ENCODE peak calls at places on chromosomes 3 and 15, in eight cellular contexts. B is thoracic aorta, W is uterus, O is psoas muscle, A is pancreas, U is heart left ventricle, J is right atrium auricular region, Y is left ventricle myocardium inferior. F is an unnamed sample.
A peak's percentile ranks its signal among the peaks of the same experiment; 100 is the strongest.

GRCh38 chr3:36212291-36212690 is 168.0 kb upstream of the STAC start:
- DNase-seq in B (no peak), U (no peak), Y (no peak), J (no peak), O (no peak), W (no peak), A (no peak), F (no peak)

GRCh38 chr15:91348812-91349500 is 248.9 kb downstream of the SV2B start:
- DNase-seq in B (no peak), U (no peak), A (no peak), W (no peak), Y (no peak), J (no peak), O (no peak), F (no peak)

GRCh38 chr3:165643433-165643824 is 193.8 kb downstream of the BCHE start:
- DNase-seq in W (no peak), A (no peak), B (no peak), Y (no peak), J (no peak), U (no peak), O (no peak), F (peak; percentile 6)

GRCh38 chr3:162134571-162134970 is 638.0 kb downstream of the OTOL1 start:
- DNase-seq in Y (no peak), W (no peak), B (no peak), J (no peak), U (no peak), A (no peak), O (no peak), F (no peak)

GRCh38 chr15:100891316-100892012 is 11.8 kb downstream of the ALDH1A3 start:
- DNase-seq in O (no peak), A (no peak), Y (no peak), J (no peak), U (no peak), B (no peak), W (no peak), F (no peak)

GRCh38 chr3:176521531-176522175 is 675.6 kb downstream of the TBL1XR1 start:
- DNase-seq in A (no peak), J (no peak), B (no peak), W (no peak), Y (no peak), U (no peak), O (no peak), F (no peak)

GRCh38 chr3:36944641-36945270 is at the start of gene TRANK1:
- DNase-seq in J (peak; percentile 80), B (peak; percentile 26), O (peak; percentile 67), Y (peak; percentile 63), W (peak; percentile 72), A (peak; percentile 34), U (peak; percentile 77), F (no peak)

GRCh38 chr3:151726016-151726415 is 7.7 kb upstream of the AADACL2 start:
- DNase-seq in B (no peak), A (no peak), O (no peak), J (no peak), U (no peak), Y (no peak), W (no peak), F (no peak)

GRCh38 chr3:3038201-3038991 is 71.8 kb downstream of the IL5RA start:
- DNase-seq in U (no peak), A (no peak), W (no peak), O (no peak), B (no peak), Y (no peak), J (no peak), F (no peak)

GRCh38 chr15:31230630-31231485 is 95.8 kb upstream of the KLF13 start:
- DNase-seq in J (no peak), Y (no peak), A (no peak), O (no peak), U (no peak), B (no peak), W (no peak), F (no peak)

GRCh38 chr3:52831500-52832301 is 1.2 kb upstream of the ITIH4 start:
- DNase-seq in J (peak; percentile 74), O (peak; percentile 80), W (peak; percentile 55), A (no peak), U (peak; percentile 68), B (peak; percentile 70), Y (no peak), F (no peak)

GRCh38 chr3:45939341-45939771 is 3.9 kb upstream of the CXCR6 start:
- DNase-seq in O (no peak), U (peak; percentile 27), W (no peak), B (no peak), J (no peak), A (no peak), Y (no peak), F (no peak)

GRCh38 chr3:45940781-45941365 is 2.4 kb upstream of the CXCR6 start:
- DNase-seq in U (no peak), Y (no peak), B (no peak), A (no peak), O (no peak), J (no peak), W (no peak), F (no peak)

GRCh38 chr3:45938858-45939257 is 4.4 kb upstream of the CXCR6 start:
- DNase-seq in O (peak; percentile 76), U (peak; percentile 69), A (peak; percentile 70), W (peak; percentile 82), J (peak; percentile 93), Y (peak; percentile 73), B (peak; percentile 65), F (peak; percentile 84)

GRCh38 chr3:45942051-45942825 is 1.0 kb upstream of the CXCR6 start:
- DNase-seq in Y (no peak), W (no peak), O (no peak), A (no peak), B (no peak), J (no peak), U (peak; percentile 33), F (no peak)

DNA sequence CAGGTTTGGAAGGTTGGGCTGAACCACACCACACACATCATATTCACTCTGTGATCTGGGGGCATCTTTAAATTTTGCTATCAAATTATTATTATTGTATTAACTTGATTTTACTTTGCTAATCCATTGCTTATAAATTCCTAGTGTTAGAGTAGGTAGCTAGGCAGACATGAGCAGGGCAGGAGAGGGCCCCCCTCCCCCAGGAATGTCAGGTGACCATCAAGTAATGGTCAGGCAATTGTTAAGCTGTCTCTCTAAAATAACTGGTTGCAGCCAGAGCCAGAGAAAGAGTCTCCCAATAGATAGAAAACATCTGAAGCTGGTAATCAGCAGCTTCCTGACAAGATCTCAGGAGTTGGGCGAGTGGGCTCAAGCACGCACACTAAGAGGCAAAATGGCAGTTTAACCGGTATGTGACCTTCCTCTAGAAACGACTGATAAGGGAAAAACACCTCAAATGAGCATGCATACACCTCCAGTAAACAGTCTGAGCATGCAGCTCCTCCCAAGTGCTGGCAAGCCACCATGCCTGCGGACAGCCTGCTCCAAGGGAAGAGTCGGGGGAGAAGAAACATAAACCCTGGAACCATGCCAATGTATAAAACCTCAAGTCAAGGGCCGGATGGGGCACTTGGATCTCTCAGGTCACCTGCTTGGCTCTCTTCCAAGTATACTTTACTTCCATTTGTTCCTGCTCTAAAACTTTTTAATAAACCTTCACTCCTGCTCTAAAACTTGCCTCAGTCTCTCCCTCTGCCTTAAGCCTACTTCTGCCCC is 3.1 kb upstream of the CXCR6 start:
- DNase-seq in J (no peak), Y (no peak), B (no peak), A (no peak), O (no peak), W (no peak), U (peak; percentile 18), F (no peak)
- TF ChIP-seq CTCF in J (no peak), Y (no peak), B (no peak), A (no peak), O (no peak), W (no peak), U (no peak), F (no peak)

DNA sequence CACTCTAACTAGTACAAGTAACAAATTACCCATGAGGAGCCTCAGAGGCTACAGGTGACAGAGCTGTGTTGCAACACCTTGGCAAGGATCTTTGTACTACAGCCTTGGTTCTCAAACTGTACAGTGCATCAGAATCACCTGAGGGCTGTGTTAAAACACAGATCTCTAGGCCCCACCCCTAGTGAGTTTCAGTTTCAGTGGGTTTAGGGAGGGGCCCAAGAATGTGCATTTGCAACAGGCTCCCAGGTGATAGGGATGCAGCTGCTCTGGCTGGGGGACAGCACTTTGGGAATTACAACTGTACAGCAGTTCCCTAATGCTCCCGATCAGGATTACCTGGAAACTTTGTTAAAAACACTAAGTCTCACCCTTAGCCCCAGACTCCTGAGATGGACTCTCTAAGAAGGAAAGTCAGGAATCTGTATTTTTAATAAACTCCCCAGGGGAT is 66.1 kb upstream of the NR2F2 start:
- DNase-seq in W (no peak), U (no peak), Y (no peak), A (no peak), O (no peak), J (no peak), B (no peak), F (no peak)
- H3K27ac ChIP-seq in W (no peak overlapping the region), U (no peak overlapping the region), Y (no peak overlapping the region), A (no peak overlapping the region), O (no peak overlapping the region), J (no peak overlapping the region), B (no peak overlapping the region), F (no peak overlapping the region)

GRCh38 chr15:79769933-79770332 is 126.9 kb downstream of the MTHFS start:
- DNase-seq in Y (no peak), J (no peak), O (no peak), U (no peak), B (no peak), W (no peak), A (no peak), F (no peak)

DNA sequence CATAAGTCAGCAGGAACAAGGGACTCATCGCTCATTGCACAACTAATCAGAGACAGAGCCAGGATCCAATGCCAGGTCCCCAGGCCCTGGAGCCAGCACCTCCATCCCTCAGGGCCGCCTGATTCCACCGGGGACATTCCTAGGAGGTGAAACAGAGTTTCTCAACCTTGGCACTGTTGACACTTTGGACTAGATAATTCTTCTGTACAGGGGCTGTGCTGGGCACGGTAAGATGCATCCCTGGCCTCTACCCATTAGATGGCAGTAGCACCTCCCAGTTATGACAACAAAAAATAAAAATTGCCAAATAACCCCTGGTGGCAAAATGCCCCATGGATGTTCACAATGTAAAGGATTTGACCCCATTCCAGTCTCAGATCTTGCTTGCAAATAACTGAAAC is 127.7 kb downstream of the MTHFS start:
- DNase-seq in O (no peak), W (no peak), J (no peak), Y (no peak), B (no peak), A (no peak), U (no peak), F (no peak)
- TF ChIP-seq CTCF in O (peak; percentile 33), W (no peak), J (peak; percentile 37), Y (peak; percentile 39), B (no peak), A (no peak), U (peak; percentile 32), F (peak; percentile 29)

DNA sequence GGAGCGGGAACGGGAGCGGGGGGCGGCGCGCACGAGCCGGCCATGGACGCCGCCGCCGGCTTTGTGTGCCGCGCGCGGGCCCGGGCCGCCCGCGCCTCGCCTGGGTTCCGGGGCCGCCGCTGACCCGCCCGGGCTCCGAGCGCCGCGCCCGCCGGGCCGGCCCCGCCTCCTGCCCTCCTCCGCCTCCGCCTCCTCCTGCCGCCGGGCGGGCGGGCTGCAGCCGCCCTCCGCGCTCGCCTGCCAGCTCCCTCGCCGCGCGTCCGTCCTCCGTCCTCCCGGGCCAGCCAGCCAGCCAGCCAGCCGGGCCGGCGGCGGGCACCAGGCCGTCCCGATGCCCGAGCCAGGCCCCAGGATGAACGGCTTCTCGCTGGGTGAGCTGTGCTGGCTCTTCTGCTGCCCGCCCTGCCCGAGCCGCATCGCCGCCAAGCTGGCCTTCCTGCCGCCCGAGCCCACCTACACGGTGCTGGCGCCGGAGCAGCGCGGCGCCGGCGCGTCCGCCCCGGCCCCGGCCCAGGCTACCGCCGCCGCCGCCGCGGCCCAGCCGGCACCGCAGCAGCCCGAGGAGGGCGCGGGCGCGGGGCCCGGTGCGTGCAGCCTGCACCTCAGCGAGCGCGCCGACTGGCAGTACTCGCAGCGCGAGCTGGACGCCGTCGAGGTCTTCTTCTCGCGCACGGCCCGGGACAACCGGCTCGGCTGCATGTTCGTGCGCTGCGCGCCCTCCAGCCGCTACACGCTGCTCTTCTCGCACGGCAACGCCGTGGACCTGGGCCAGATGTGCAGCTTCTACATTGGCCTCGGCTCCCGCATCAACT is at the start of gene ABHD17C:
- DNase-seq in A (peak; percentile 77), W (peak; percentile 59), O (peak; percentile 65), Y (peak; percentile 67), B (no peak), U (peak; percentile 84), J (no peak), F (no peak)
- H3K27ac ChIP-seq in A (peak within 1 kb of the TSS; percentile 48), W (peak within 1 kb of the TSS; percentile 88), O (peak within 1 kb of the TSS; percentile 83), Y (peak within 1 kb of the TSS; percentile 92), B (peak within 1 kb of the TSS; percentile 79), U (peak within 1 kb of the TSS; percentile 78), J (peak within 1 kb of the TSS; percentile 77), F (peak within 1 kb of the TSS; percentile 52)